ENCODE peak calls at places on chromosomes 3 and 15, in four cellular contexts. One of them, this sample, is unnamed.

GRCh38 chr15:101026686-101027272 is 107.6 kb downstream of the LRRK1 start:
- DNase-seq in ovary: peak
- DNase-seq in BE2C: peak
- DNase-seq in Calu3: no peak
- DNase-seq in this sample: no peak

GRCh38 chr3:49641921-49642707 is 32.0 kb upstream of the APEH start:
- DNase-seq in Calu3: no peak
- DNase-seq in BE2C: no peak
- DNase-seq in ovary: no peak
- DNase-seq in this sample: no peak

GRCh38 chr15:94411279-94411678 is 179.9 kb downstream of the MCTP2 start:
- DNase-seq in ovary: no peak
- DNase-seq in BE2C: no peak
- DNase-seq in Calu3: no peak
- DNase-seq in this sample: no peak

GRCh38 chr3:45693941-45694521 is 4.8 kb downstream of the SACM1L start:
- DNase-seq in Calu3: no peak
- DNase-seq in BE2C: no peak
- DNase-seq in ovary: no peak
- DNase-seq in this sample: no peak

GRCh38 chr3:10352146-10352911 is 31.4 kb upstream of the SEC13 start:
- DNase-seq in ovary: no peak
- DNase-seq in Calu3: no peak
- DNase-seq in BE2C: no peak
- DNase-seq in this sample: no peak

GRCh38 chr3:185399629-185400339 is 36.8 kb downstream of the MAP3K13 start:
- DNase-seq in Calu3: no peak
- DNase-seq in BE2C: no peak
- DNase-seq in ovary: no peak
- DNase-seq in this sample: peak

GRCh38 chr3:109234300-109234699 is 82.0 kb downstream of the DPPA2 start:
- DNase-seq in ovary: no peak
- DNase-seq in Calu3: no peak
- DNase-seq in BE2C: no peak
- DNase-seq in this sample: peak

GRCh38 chr3:24933401-24933800 is 438.8 kb upstream of the THRB start:
- DNase-seq in BE2C: no peak
- DNase-seq in Calu3: no peak
- DNase-seq in ovary: no peak
- DNase-seq in this sample: no peak

GRCh38 chr3:15708882-15709677 is 88.7 kb downstream of the ANKRD28 start:
- DNase-seq in BE2C: no peak
- DNase-seq in ovary: no peak
- DNase-seq in Calu3: no peak
- DNase-seq in this sample: no peak

GRCh38 chr15:52343831-52344230 is 48.2 kb upstream of the MYO5C start:
- DNase-seq in BE2C: no peak
- DNase-seq in Calu3: no peak
- DNase-seq in ovary: no peak
- DNase-seq in this sample: no peak

GRCh38 chr3:165185707-165186327 is 10.4 kb downstream of the SLITRK3 start:
- DNase-seq in Calu3: peak
- DNase-seq in ovary: no peak
- DNase-seq in BE2C: peak
- DNase-seq in this sample: peak

GRCh38 chr3:21447471-21448205 is 303.4 kb downstream of the ZNF385D start:
- DNase-seq in Calu3: no peak
- DNase-seq in ovary: no peak
- DNase-seq in BE2C: no peak
- DNase-seq in this sample: no peak

GRCh38 chr3:116356056-116356455 is 89.2 kb downstream of the LSAMP start:
- DNase-seq in Calu3: no peak
- DNase-seq in ovary: no peak
- DNase-seq in BE2C: no peak
- DNase-seq in this sample: no peak

GRCh38 chr3:42050126-42050525 is 41.0 kb upstream of the TRAK1 start:
- DNase-seq in ovary: no peak
- DNase-seq in Calu3: no peak
- DNase-seq in BE2C: no peak
- DNase-seq in this sample: no peak

GRCh38 chr15:87639305-87640011 is 617.1 kb downstream of the NTRK3 start:
- DNase-seq in ovary: no peak
- DNase-seq in BE2C: peak
- DNase-seq in Calu3: no peak
- DNase-seq in this sample: no peak

GRCh38 chr15:26620528-26620927 is 152.3 kb downstream of the GABRB3 start:
- DNase-seq in BE2C: no peak
- DNase-seq in ovary: no peak
- DNase-seq in Calu3: no peak
- DNase-seq in this sample: no peak

GRCh38 chr15:66658855-66659254 is 43.2 kb upstream of the SMAD6 start:
- DNase-seq in BE2C: no peak
- DNase-seq in ovary: no peak
- DNase-seq in Calu3: no peak
- DNase-seq in this sample: no peak

GRCh38 chr3:186098740-186099139 is 10.1 kb downstream of the ETV5 start:
- DNase-seq in BE2C: no peak
- DNase-seq in ovary: no peak
- DNase-seq in Calu3: no peak
- DNase-seq in this sample: no peak

GRCh38 chr15:81043568-81044301 is 43.0 kb downstream of the TLNRD1 start:
- DNase-seq in BE2C: no peak
- DNase-seq in Calu3: no peak
- DNase-seq in ovary: no peak
- DNase-seq in this sample: no peak

GRCh38 chr3:72891053-72891855 is 3.4 kb downstream of the GXYLT2 start:
- DNase-seq in BE2C: peak
- DNase-seq in Calu3: no peak
- DNase-seq in ovary: peak
- DNase-seq in this sample: peak

GRCh38 chr3:174716956-174717355 is 142.2 kb upstream of the NAALADL2 start:
- DNase-seq in ovary: no peak
- DNase-seq in BE2C: no peak
- DNase-seq in Calu3: no peak
- DNase-seq in this sample: no peak

GRCh38 chr3:16290827-16291196 is 25.8 kb downstream of the OXNAD1 start:
- DNase-seq in Calu3: no peak
- DNase-seq in ovary: no peak
- DNase-seq in BE2C: no peak
- DNase-seq in this sample: no peak

GRCh38 chr3:120931593-120931992 is 23.6 kb downstream of the STXBP5L start:
- DNase-seq in ovary: no peak
- DNase-seq in BE2C: no peak
- DNase-seq in Calu3: no peak
- DNase-seq in this sample: no peak

GRCh38 chr15:70348581-70349344 is 251.0 kb upstream of the TLE3 start:
- DNase-seq in Calu3: peak
- DNase-seq in ovary: no peak
- DNase-seq in BE2C: peak
- DNase-seq in this sample: peak

GRCh38 chr3:10395671-10396070 is 74.8 kb upstream of the SEC13 start:
- DNase-seq in BE2C: no peak
- DNase-seq in ovary: no peak
- DNase-seq in Calu3: no peak
- DNase-seq in this sample: no peak

GRCh38 chr3:66233033-66233432 is 12.2 kb downstream of the SLC25A26 start:
- DNase-seq in BE2C: no peak
- DNase-seq in ovary: no peak
- DNase-seq in Calu3: no peak
- DNase-seq in this sample: no peak

DNA sequence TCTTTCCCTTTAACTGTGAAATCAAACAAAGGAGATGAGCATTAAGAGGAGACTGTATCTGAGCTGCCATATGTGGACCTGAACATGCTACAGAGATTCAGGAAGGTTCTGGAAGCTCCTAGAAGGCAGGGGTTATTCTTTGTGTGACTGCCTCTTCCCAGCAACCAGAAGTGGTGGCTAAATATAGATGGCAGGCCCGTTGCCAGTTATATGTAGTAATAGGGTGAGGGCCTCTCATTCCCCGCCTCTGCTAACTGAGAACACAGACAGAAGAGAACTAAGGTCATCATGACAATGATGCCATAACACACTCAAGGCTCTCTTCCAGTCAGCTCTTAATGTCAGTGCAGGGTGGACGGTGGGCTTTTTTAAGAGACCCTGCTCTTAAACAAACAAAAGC is 22.5 kb downstream of the CFAP92 start:
- DNase-seq in ovary: no peak
- DNase-seq in Calu3: no peak
- DNase-seq in BE2C: no peak
- DNase-seq in this sample: no peak
- TF ChIP-seq CTCF in ovary: no peak
- TF ChIP-seq CTCF in Calu3: no peak
- TF ChIP-seq CTCF in BE2C: no peak
- TF ChIP-seq CTCF in this sample: no peak

DNA sequence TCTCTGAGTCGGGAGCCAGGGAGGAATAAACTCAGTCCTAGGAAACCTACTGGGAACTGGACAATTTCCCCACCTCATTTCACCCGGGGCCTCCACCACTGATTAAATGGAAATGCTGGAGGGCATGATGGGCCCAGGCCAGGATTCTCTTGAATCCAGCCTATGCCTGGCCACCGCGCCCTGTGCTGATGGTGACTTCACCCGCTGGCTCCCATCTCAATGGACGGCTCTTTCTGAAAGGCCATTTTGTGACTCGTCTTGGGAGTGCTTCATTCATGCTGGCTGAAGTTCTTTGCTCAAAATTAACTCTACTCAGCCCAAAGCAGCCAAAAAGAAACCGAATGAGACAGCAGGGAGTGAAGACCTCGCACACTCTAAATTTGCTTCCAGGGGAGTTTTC is 265.9 kb upstream of the ICE2 start:
- DNase-seq in ovary: no peak
- DNase-seq in Calu3: no peak
- DNase-seq in BE2C: no peak
- DNase-seq in this sample: no peak
- TF ChIP-seq CTCF in ovary: no peak
- TF ChIP-seq CTCF in Calu3: no peak
- TF ChIP-seq CTCF in BE2C: no peak
- TF ChIP-seq CTCF in this sample: no peak

GRCh38 chr15:49620658-49621326 is at the start of the genes DTWD1 and FAM227B:
- DNase-seq in BE2C: peak
- DNase-seq in ovary: peak
- DNase-seq in Calu3: peak
- DNase-seq in this sample: peak
- TF ChIP-seq CTCF in BE2C: no peak
- TF ChIP-seq CTCF in ovary: peak
- TF ChIP-seq CTCF in Calu3: no peak
- TF ChIP-seq CTCF in this sample: no peak

DNA sequence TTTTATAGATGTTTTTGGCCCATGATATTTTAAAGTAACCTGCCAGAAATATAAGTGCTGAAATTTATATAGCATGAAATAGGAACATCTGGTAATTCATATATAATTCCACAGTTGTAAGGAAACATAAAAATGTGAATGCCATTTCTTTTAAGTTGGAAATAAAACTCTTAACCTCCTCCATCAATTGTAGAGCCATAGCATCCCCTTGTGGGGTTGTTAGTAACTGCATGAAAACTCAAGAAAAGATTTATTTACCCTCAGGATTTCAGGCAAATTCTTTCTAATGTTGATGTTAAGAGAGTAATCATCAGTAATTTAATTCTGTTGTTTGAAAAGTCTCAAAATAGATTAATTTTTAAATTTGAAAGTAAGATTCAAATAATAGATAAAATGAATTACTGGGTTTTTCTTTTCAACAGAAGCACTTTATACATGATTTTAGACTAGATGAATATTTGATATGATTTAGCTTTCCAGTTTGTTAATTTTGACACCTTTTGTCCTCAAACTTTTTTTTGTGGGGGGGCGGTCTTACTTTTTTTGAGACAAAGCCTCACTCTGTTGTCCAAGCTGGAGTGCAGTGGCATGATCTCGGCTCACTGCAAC is 74.7 kb downstream of the RASA2 start:
- DNase-seq in ovary: no peak
- DNase-seq in Calu3: peak
- DNase-seq in BE2C: peak
- DNase-seq in this sample: no peak
- TF ChIP-seq CTCF in ovary: peak
- TF ChIP-seq CTCF in Calu3: peak
- TF ChIP-seq CTCF in BE2C: peak
- TF ChIP-seq CTCF in this sample: peak

GRCh38 chr15:53978248-53978906 is at the start of gene UNC13C:
- DNase-seq in ovary: no peak
- DNase-seq in BE2C: peak
- DNase-seq in Calu3: peak
- DNase-seq in this sample: peak

GRCh38 chr15:53974121-53974520 is 4.1 kb upstream of the UNC13C start:
- DNase-seq in ovary: no peak
- DNase-seq in BE2C: no peak
- DNase-seq in Calu3: no peak
- DNase-seq in this sample: no peak

GRCh38 chr15:53974813-53975212 is 3.4 kb upstream of the UNC13C start:
- DNase-seq in ovary: no peak
- DNase-seq in BE2C: no peak
- DNase-seq in Calu3: no peak
- DNase-seq in this sample: no peak

GRCh38 chr15:53979051-53979788 is 979 bp downstream of the UNC13C start:
- DNase-seq in BE2C: no peak
- DNase-seq in ovary: no peak
- DNase-seq in Calu3: no peak
- DNase-seq in this sample: no peak

DNA sequence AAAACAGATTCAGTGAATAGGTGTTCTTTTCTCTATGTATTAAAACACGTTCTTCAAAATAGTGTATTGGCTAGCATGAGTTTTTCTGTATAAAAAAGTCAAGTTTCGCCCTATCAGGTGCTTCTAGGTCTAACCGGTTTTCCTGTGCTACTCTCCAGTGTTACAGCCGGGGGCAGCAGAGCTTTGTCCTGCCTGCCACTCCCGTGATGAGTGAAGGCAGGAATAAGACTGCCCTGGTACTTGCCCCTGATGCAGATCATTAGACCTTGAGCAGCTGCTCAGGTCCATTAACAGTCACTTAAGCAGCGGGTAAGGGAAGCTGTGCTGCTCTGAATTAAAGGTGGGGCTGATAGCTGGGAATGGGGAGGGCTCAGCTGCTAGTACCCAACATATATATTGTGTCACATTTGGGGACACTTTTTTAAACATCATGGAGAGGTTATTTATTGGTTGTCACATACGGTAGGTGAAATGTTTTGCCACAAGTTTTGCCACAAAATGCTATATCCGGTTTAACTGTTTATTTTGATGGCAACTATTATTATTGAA is 1.3 kb upstream of the UNC13C start:
- DNase-seq in ovary: no peak
- DNase-seq in Calu3: peak
- DNase-seq in BE2C: peak
- DNase-seq in this sample: peak
- TF ChIP-seq CTCF in ovary: no peak
- TF ChIP-seq CTCF in Calu3: peak
- TF ChIP-seq CTCF in BE2C: peak
- TF ChIP-seq CTCF in this sample: peak

GRCh38 chr15:75641176-75641498 is 1.1 kb upstream of the IMP3 start:
- DNase-seq in ovary: no peak
- DNase-seq in BE2C: no peak
- DNase-seq in Calu3: no peak
- DNase-seq in this sample: no peak
- TF ChIP-seq CTCF in ovary: no peak
- TF ChIP-seq CTCF in BE2C: no peak
- TF ChIP-seq CTCF in Calu3: no peak
- TF ChIP-seq CTCF in this sample: no peak